ENCODE peak calls at places on chromosomes 1 and 21, in ten cellular contexts. Z is pancreas, J is psoas muscle, W is GM23338, X is fibroblast of lung, I is body of pancreas, H is upper lobe of right lung, F is A549, R is H9, Y is mesenchymal stem cell. B is an unnamed sample.
A peak's percentile ranks its signal among the peaks of the same experiment; 100 is the strongest.

GRCh38 chr1:206566976-206567375 is 45.3 kb downstream of the EIF2D start:
- DNase-seq in Z (no peak), J (no peak), W (no peak), X (no peak), I (no peak), H (no peak), F (no peak), R (no peak), Y (no peak), B (no peak)

GRCh38 chr1:8523641-8524206 is 205.8 kb downstream of the SLC45A1 start:
- DNase-seq in Z (no peak), J (no peak), W (no peak), X (no peak), I (no peak), H (no peak), F (no peak), R (no peak), Y (no peak), B (no peak)

GRCh38 chr1:231512147-231512698 is 16.2 kb upstream of the TSNAX start:
- DNase-seq in Z (no peak), J (no peak), W (no peak), X (peak; percentile 8), I (no peak), H (no peak), F (peak; percentile 19), R (no peak), Y (peak; percentile 26), B (no peak)

GRCh38 chr1:205950280-205950679 is 7.0 kb upstream of the SLC26A9 start:
- DNase-seq in Z (peak; percentile 71), J (peak; percentile 92), W (no peak), X (peak; percentile 47), I (peak; percentile 61), H (no peak), F (no peak), R (no peak), Y (no peak), B (no peak)

GRCh38 chr1:219567341-219567947 is 45.5 kb downstream of the ZC3H11B start:
- DNase-seq in Z (no peak), J (no peak), W (peak; percentile 36), X (peak; percentile 80), I (no peak), H (no peak), F (no peak), R (no peak), Y (peak; percentile 61), B (no peak)

GRCh38 chr1:174659823-174660222 is 212.1 kb downstream of the GPR52 start:
- DNase-seq in Z (no peak), J (no peak), W (no peak), X (peak; percentile 25), I (no peak), H (no peak), F (no peak), R (no peak), Y (no peak), B (no peak)

GRCh38 chr1:29830916-29831315 is 594.6 kb downstream of the PTPRU start:
- DNase-seq in Z (no peak), J (no peak), W (no peak), X (no peak), I (no peak), H (no peak), F (no peak), R (no peak), Y (no peak), B (no peak)

GRCh38 chr1:160400284-160400645 is at the start of gene VANGL2:
- DNase-seq in Z (peak; percentile 81), J (peak; percentile 86), W (peak; percentile 89), X (peak; percentile 53), I (peak; percentile 84), H (peak; percentile 80), F (peak; percentile 62), R (peak; percentile 89), Y (peak; percentile 75), B (peak; percentile 77)

GRCh38 chr1:212514056-212514614 is 81.4 kb downstream of the NENF start:
- DNase-seq in Z (peak; percentile 52), J (peak; percentile 61), W (peak; percentile 40), X (peak; percentile 29), I (peak; percentile 54), H (peak; percentile 70), F (peak; percentile 59), R (peak; percentile 52), Y (peak; percentile 67), B (peak; percentile 73)

GRCh38 chr21:45080639-45081414 is 6.4 kb downstream of the ADARB1 start:
- DNase-seq in Z (no peak), J (no peak), W (no peak), X (peak; percentile 48), I (no peak), H (no peak), F (no peak), R (no peak), Y (peak; percentile 87), B (no peak)

GRCh38 chr1:86757272-86757984 is 53.1 kb downstream of the SH3GLB1 start:
- DNase-seq in Z (no peak), J (no peak), W (no peak), X (peak; percentile 83), I (no peak), H (peak; percentile 67), F (no peak), R (no peak), Y (no peak), B (no peak)

GRCh38 chr1:28418278-28418637 is 48.7 kb downstream of the PHACTR4 start:
- DNase-seq in Z (no peak), J (no peak), W (no peak), X (no peak), I (no peak), H (no peak), F (no peak), R (no peak), Y (no peak), B (no peak)

GRCh38 chr1:38221006-38221649 is 174.5 kb upstream of the POU3F1 start:
- DNase-seq in Z (no peak), J (no peak), W (no peak), X (peak; percentile 5), I (no peak), H (no peak), F (no peak), R (no peak), Y (no peak), B (no peak)

GRCh38 chr1:115317101-115318012 is 20.7 kb downstream of the NGF start:
- DNase-seq in Z (no peak), J (no peak), W (no peak), X (no peak), I (no peak), H (no peak), F (no peak), R (no peak), Y (no peak), B (no peak)

GRCh38 chr1:26726784-26727183 is 31.0 kb downstream of the ARID1A start:
- DNase-seq in Z (no peak), J (no peak), W (no peak), X (no peak), I (no peak), H (no peak), F (no peak), R (no peak), Y (no peak), B (no peak)
- H3K4me1 ChIP-seq in Z (peaks cover 40% of the 10 kb centered on the region), J (peaks cover 75% of the 10 kb centered on the region), W (peaks cover 65% of the 10 kb centered on the region), X (peaks cover 23% of the 10 kb centered on the region), I (peaks cover 59% of the 10 kb centered on the region), H (peaks cover 68% of the 10 kb centered on the region), F (peaks cover 63% of the 10 kb centered on the region), R (peaks cover 14% of the 10 kb centered on the region), Y (peaks cover 22% of the 10 kb centered on the region), B (peaks cover 54% of the 10 kb centered on the region)

DNA sequence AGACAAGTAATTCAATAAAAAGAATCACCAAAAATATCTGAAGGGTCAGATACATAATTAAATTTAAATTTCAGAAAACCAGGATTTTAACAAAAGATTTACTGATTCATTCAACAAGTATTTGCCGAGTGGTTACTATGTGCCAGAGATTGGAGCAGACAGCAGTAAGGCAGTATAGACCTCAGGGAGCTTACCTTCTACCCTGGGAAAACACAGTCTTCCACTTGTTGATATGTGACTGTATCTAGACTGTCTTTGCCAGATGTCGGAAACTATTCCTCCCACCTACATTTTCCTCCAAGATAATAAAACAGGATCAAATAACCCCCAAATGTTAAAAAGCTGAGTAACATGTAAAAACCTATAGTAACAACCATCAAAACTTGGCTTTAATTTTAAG is 6.2 kb downstream of the HNRNPR start:
- DNase-seq in Z (no peak), J (no peak), W (no peak), X (no peak), I (no peak), H (no peak), F (no peak), R (no peak), Y (no peak), B (no peak)
- H3K4me1 ChIP-seq in Z (peaks cover 36% of the 10 kb centered on the region), J (peaks cover 47% of the 10 kb centered on the region), W (peaks cover 28% of the 10 kb centered on the region), X (peaks cover 10% of the 10 kb centered on the region), I (peaks cover 52% of the 10 kb centered on the region), H (peaks cover 44% of the 10 kb centered on the region), F (peaks cover 39% of the 10 kb centered on the region), R (peaks cover 3% of the 10 kb centered on the region), Y (no peaks in the 10 kb centered on the region), B (no peaks in the 10 kb centered on the region)

GRCh38 chr1:153568367-153569099 is 2.9 kb upstream of the S100A2 start:
- DNase-seq in Z (peak; percentile 82), J (peak; percentile 95), W (peak; percentile 97), X (peak; percentile 81), I (peak; percentile 85), H (peak; percentile 93), F (peak; percentile 93), R (peak; percentile 96), Y (peak; percentile 89), B (peak; percentile 78)

GRCh38 chr1:153570874-153571273 is 5.2 kb upstream of the S100A2 start:
- DNase-seq in Z (no peak), J (no peak), W (no peak), X (no peak), I (no peak), H (no peak), F (no peak), R (no peak), Y (no peak), B (no peak)

GRCh38 chr1:153567621-153568366 is 2.1 kb upstream of the S100A2 start:
- DNase-seq in Z (peak; percentile 21), J (no peak), W (peak; percentile 57), X (peak; percentile 41), I (peak; percentile 15), H (peak; percentile 57), F (peak; percentile 48), R (peak; percentile 53), Y (peak; percentile 62), B (no peak)

GRCh38 chr1:153571706-153572105 is 6.1 kb upstream of the S100A2 start:
- DNase-seq in Z (peak; percentile 15), J (no peak), W (no peak), X (no peak), I (no peak), H (no peak), F (no peak), R (no peak), Y (no peak), B (no peak)

GRCh38 chr1:153569465-153569864 is 3.8 kb upstream of the S100A2 start:
- DNase-seq in Z (no peak), J (no peak), W (no peak), X (no peak), I (no peak), H (no peak), F (no peak), R (no peak), Y (no peak), B (no peak)
- H3K4me1 ChIP-seq in Z (no peaks in the 10 kb centered on the region), J (peaks cover 46% of the 10 kb centered on the region), W (peaks cover 18% of the 10 kb centered on the region), X (peaks cover 41% of the 10 kb centered on the region), I (peaks cover 40% of the 10 kb centered on the region), H (peaks cover 50% of the 10 kb centered on the region), F (peaks cover 50% of the 10 kb centered on the region), R (peaks cover 7% of the 10 kb centered on the region), Y (peaks cover 33% of the 10 kb centered on the region), B (peaks cover 12% of the 10 kb centered on the region)

DNA sequence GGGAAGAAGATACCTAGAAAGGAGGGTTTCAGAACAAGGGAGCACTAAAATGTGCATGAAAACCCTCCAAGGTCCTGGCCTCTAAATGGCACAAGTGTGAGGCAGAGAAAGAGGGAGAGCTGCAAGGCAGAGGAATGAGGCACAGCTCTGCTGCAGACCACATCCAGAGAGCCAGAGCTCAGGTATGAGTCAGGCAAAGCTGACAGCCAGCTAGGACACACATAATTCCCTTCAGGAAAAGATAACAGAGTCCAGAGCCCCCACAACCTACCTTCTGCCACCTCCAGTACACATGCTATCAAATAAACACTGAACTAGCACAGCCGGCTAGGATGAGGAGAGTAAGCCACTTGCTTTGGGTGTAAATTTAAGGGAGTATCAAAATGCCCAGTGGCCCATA is 62.2 kb downstream of the HSF2BP start:
- DNase-seq in Z (no peak), J (no peak), W (no peak), X (peak; percentile 43), I (no peak), H (no peak), F (no peak), R (no peak), Y (peak; percentile 83), B (no peak)
- H3K4me1 ChIP-seq in Z (no peaks in the 10 kb centered on the region), J (no peaks in the 10 kb centered on the region), W (no peaks in the 10 kb centered on the region), X (peaks cover 26% of the 10 kb centered on the region), I (no peaks in the 10 kb centered on the region), H (no peaks in the 10 kb centered on the region), F (peaks cover 79% of the 10 kb centered on the region), R (no peaks in the 10 kb centered on the region), Y (peaks cover 14% of the 10 kb centered on the region), B (no peaks in the 10 kb centered on the region)

B was measured in Peyer's patch.